ENCODE peak calls at places on chromosomes 11 and 22, in six cellular contexts. One of them, this sample, is unnamed.

GRCh38 chr11:129375731-129376657 is at the start of gene BARX2:
- DNase-seq in germinal center: no peak
- DNase-seq in putamen: peak
- DNase-seq in fibroblast of mammary gland: peak
- DNase-seq in epithelial cell of esophagus: peak
- DNase-seq in AG10803: peak
- DNase-seq in this sample: peak

GRCh38 chr11:11604340-11604992 is 17.3 kb downstream of the GALNT18 start:
- DNase-seq in germinal center: no peak
- DNase-seq in putamen: no peak
- DNase-seq in fibroblast of mammary gland: no peak
- DNase-seq in epithelial cell of esophagus: no peak
- DNase-seq in AG10803: no peak
- DNase-seq in this sample: no peak

GRCh38 chr22:22171357-22172218 is 73.0 kb upstream of the VPREB1 start:
- DNase-seq in germinal center: no peak
- DNase-seq in putamen: no peak
- DNase-seq in fibroblast of mammary gland: peak
- DNase-seq in epithelial cell of esophagus: peak
- DNase-seq in AG10803: peak
- DNase-seq in this sample: no peak

GRCh38 chr22:39656495-39657490 is 86.2 kb downstream of the CACNA1I start:
- DNase-seq in germinal center: no peak
- DNase-seq in putamen: no peak
- DNase-seq in fibroblast of mammary gland: peak
- DNase-seq in epithelial cell of esophagus: no peak
- DNase-seq in AG10803: no peak
- DNase-seq in this sample: no peak

GRCh38 chr11:2096001-2096918 is 42.9 kb downstream of the IGF2 start:
- DNase-seq in germinal center: no peak
- DNase-seq in putamen: no peak
- DNase-seq in fibroblast of mammary gland: no peak
- DNase-seq in epithelial cell of esophagus: no peak
- DNase-seq in AG10803: peak
- DNase-seq in this sample: no peak

GRCh38 chr11:108370990-108371389 is 96.3 kb downstream of the C11orf65 start:
- DNase-seq in germinal center: no peak
- DNase-seq in putamen: no peak
- DNase-seq in fibroblast of mammary gland: peak
- DNase-seq in epithelial cell of esophagus: peak
- DNase-seq in AG10803: no peak
- DNase-seq in this sample: no peak

GRCh38 chr22:47544696-47545095 is 782.2 kb downstream of the TBC1D22A start:
- DNase-seq in germinal center: no peak
- DNase-seq in putamen: no peak
- DNase-seq in fibroblast of mammary gland: no peak
- DNase-seq in epithelial cell of esophagus: no peak
- DNase-seq in AG10803: no peak
- DNase-seq in this sample: no peak

GRCh38 chr11:67442504-67443398 is 525 bp downstream of the CORO1B start:
- DNase-seq in germinal center: no peak
- DNase-seq in putamen: no peak
- DNase-seq in fibroblast of mammary gland: no peak
- DNase-seq in epithelial cell of esophagus: no peak
- DNase-seq in AG10803: no peak
- DNase-seq in this sample: no peak

GRCh38 chr11:17845431-17845881 is 110.9 kb downstream of the KCNC1 start:
- DNase-seq in germinal center: no peak
- DNase-seq in putamen: no peak
- DNase-seq in fibroblast of mammary gland: peak
- DNase-seq in epithelial cell of esophagus: peak
- DNase-seq in AG10803: peak
- DNase-seq in this sample: no peak

GRCh38 chr11:31417357-31417756 is 47.7 kb downstream of the DNAJC24 start:
- DNase-seq in germinal center: no peak
- DNase-seq in putamen: no peak
- DNase-seq in fibroblast of mammary gland: no peak
- DNase-seq in epithelial cell of esophagus: no peak
- DNase-seq in AG10803: no peak
- DNase-seq in this sample: no peak

GRCh38 chr11:102580185-102580951 is 44.8 kb downstream of the MMP20 start:
- DNase-seq in germinal center: no peak
- DNase-seq in putamen: no peak
- DNase-seq in fibroblast of mammary gland: peak
- DNase-seq in epithelial cell of esophagus: peak
- DNase-seq in AG10803: no peak
- DNase-seq in this sample: no peak

GRCh38 chr11:68843703-68844312 is 2.1 kb upstream of the CPT1A start:
- DNase-seq in germinal center: peak
- DNase-seq in putamen: no peak
- DNase-seq in fibroblast of mammary gland: no peak
- DNase-seq in epithelial cell of esophagus: peak
- DNase-seq in AG10803: no peak
- DNase-seq in this sample: peak

GRCh38 chr11:58921778-58922390 is 17.4 kb upstream of the GLYATL1 start:
- DNase-seq in germinal center: no peak
- DNase-seq in putamen: no peak
- DNase-seq in fibroblast of mammary gland: no peak
- DNase-seq in epithelial cell of esophagus: no peak
- DNase-seq in AG10803: no peak
- DNase-seq in this sample: no peak

GRCh38 chr11:9347100-9347499 is 32.7 kb upstream of the TMEM41B start:
- DNase-seq in germinal center: no peak
- DNase-seq in putamen: no peak
- DNase-seq in fibroblast of mammary gland: no peak
- DNase-seq in epithelial cell of esophagus: no peak
- DNase-seq in AG10803: no peak
- DNase-seq in this sample: no peak

GRCh38 chr11:7672960-7673723 is at the start of gene CYB5R2:
- DNase-seq in germinal center: peak
- DNase-seq in putamen: peak
- DNase-seq in fibroblast of mammary gland: peak
- DNase-seq in epithelial cell of esophagus: peak
- DNase-seq in AG10803: peak
- DNase-seq in this sample: peak

GRCh38 chr11:843818-844692 is 1.4 kb downstream of the TSPAN4 start:
- DNase-seq in germinal center: no peak
- DNase-seq in putamen: no peak
- DNase-seq in fibroblast of mammary gland: peak
- DNase-seq in epithelial cell of esophagus: peak
- DNase-seq in AG10803: peak
- DNase-seq in this sample: no peak

GRCh38 chr11:34837246-34837856 is 78.8 kb downstream of the APIP start:
- DNase-seq in germinal center: no peak
- DNase-seq in putamen: no peak
- DNase-seq in fibroblast of mammary gland: no peak
- DNase-seq in epithelial cell of esophagus: no peak
- DNase-seq in AG10803: no peak
- DNase-seq in this sample: no peak

GRCh38 chr11:128519353-128519752 is 68.0 kb downstream of the ETS1 start:
- DNase-seq in germinal center: peak
- DNase-seq in putamen: no peak
- DNase-seq in fibroblast of mammary gland: peak
- DNase-seq in epithelial cell of esophagus: no peak
- DNase-seq in AG10803: no peak
- DNase-seq in this sample: no peak

GRCh38 chr11:1049431-1049891 is 12.9 kb upstream of the MUC6 start:
- DNase-seq in germinal center: no peak
- DNase-seq in putamen: no peak
- DNase-seq in fibroblast of mammary gland: no peak
- DNase-seq in epithelial cell of esophagus: peak
- DNase-seq in AG10803: no peak
- DNase-seq in this sample: no peak

GRCh38 chr22:48651981-48652538 is 1175.6 kb downstream of the BRD1 start:
- DNase-seq in germinal center: no peak
- DNase-seq in putamen: no peak
- DNase-seq in fibroblast of mammary gland: no peak
- DNase-seq in epithelial cell of esophagus: no peak
- DNase-seq in AG10803: no peak
- DNase-seq in this sample: no peak

GRCh38 chr11:65790902-65791650 is 4.2 kb downstream of the OVOL1 start:
- DNase-seq in germinal center: no peak
- DNase-seq in putamen: no peak
- DNase-seq in fibroblast of mammary gland: no peak
- DNase-seq in epithelial cell of esophagus: no peak
- DNase-seq in AG10803: no peak
- DNase-seq in this sample: no peak

GRCh38 chr22:30227438-30228228 is 18.9 kb downstream of the LIF start:
- DNase-seq in germinal center: no peak
- DNase-seq in putamen: no peak
- DNase-seq in fibroblast of mammary gland: no peak
- DNase-seq in epithelial cell of esophagus: no peak
- DNase-seq in AG10803: no peak
- DNase-seq in this sample: no peak

GRCh38 chr11:114925591-114925990 is 247.3 kb downstream of the NXPE2 start:
- DNase-seq in germinal center: no peak
- DNase-seq in putamen: no peak
- DNase-seq in fibroblast of mammary gland: no peak
- DNase-seq in epithelial cell of esophagus: no peak
- DNase-seq in AG10803: no peak
- DNase-seq in this sample: no peak

GRCh38 chr11:122322369-122322768 is 206.4 kb upstream of the BLID start:
- DNase-seq in germinal center: no peak
- DNase-seq in putamen: no peak
- DNase-seq in fibroblast of mammary gland: peak
- DNase-seq in epithelial cell of esophagus: no peak
- DNase-seq in AG10803: peak
- DNase-seq in this sample: no peak

GRCh38 chr11:124167852-124168251 is 15.3 kb upstream of the OR10D3 start:
- DNase-seq in germinal center: no peak
- DNase-seq in putamen: no peak
- DNase-seq in fibroblast of mammary gland: no peak
- DNase-seq in epithelial cell of esophagus: no peak
- DNase-seq in AG10803: no peak
- DNase-seq in this sample: no peak

GRCh38 chr22:25475554-25476022 is 88.9 kb upstream of the GRK3 start:
- DNase-seq in germinal center: no peak
- DNase-seq in putamen: peak
- DNase-seq in fibroblast of mammary gland: peak
- DNase-seq in epithelial cell of esophagus: no peak
- DNase-seq in AG10803: peak
- DNase-seq in this sample: peak

GRCh38 chr22:42933783-42934144 is 76.7 kb upstream of the ARFGAP3 start:
- DNase-seq in germinal center: peak
- DNase-seq in putamen: peak
- DNase-seq in fibroblast of mammary gland: peak
- DNase-seq in epithelial cell of esophagus: peak
- DNase-seq in AG10803: peak
- DNase-seq in this sample: peak

GRCh38 chr22:23896166-23896522 is 2.0 kb downstream of the MIF start:
- DNase-seq in germinal center: no peak
- DNase-seq in putamen: no peak
- DNase-seq in fibroblast of mammary gland: no peak
- DNase-seq in epithelial cell of esophagus: no peak
- DNase-seq in AG10803: no peak
- DNase-seq in this sample: no peak